ENCODE peak calls at places on chromosomes 6 and 20, in six cellular contexts. M, B, J, X, W and K are unnamed samples.

GRCh38 chr6:28742668-28743270 is 181.0 kb downstream of the TRIM27 start:
- DNase-seq in B (peak), X (peak), J (peak), M (no peak), W (no peak), K (no peak)

GRCh38 chr6:18262812-18263560 is 1.3 kb downstream of the DEK start:
- DNase-seq in M (no peak), W (no peak), X (no peak), B (peak), J (no peak), K (no peak)

GRCh38 chr6:90028080-90028778 is 134.0 kb downstream of the GJA10 start:
- DNase-seq in X (no peak), B (no peak), W (no peak), M (no peak), J (no peak), K (no peak)

GRCh38 chr6:124994648-124995047 is 32.4 kb downstream of the RNF217 start:
- DNase-seq in B (no peak), X (no peak), W (no peak), J (no peak), M (no peak), K (no peak)

GRCh38 chr20:57189713-57190112 is 76.7 kb downstream of the BMP7 start:
- DNase-seq in B (no peak), M (no peak), W (no peak), X (no peak), J (no peak), K (no peak)

GRCh38 chr20:17709361-17710293 is 9.9 kb downstream of the BANF2 start:
- DNase-seq in X (no peak), J (no peak), M (no peak), W (no peak), B (no peak), K (no peak)

GRCh38 chr20:36243726-36244125 is 7.4 kb downstream of the AAR2 start:
- DNase-seq in B (no peak), J (no peak), W (no peak), M (no peak), X (no peak), K (no peak)

GRCh38 chr20:57809661-57810172 is 99.9 kb upstream of the PMEPA1 start:
- DNase-seq in M (no peak), W (peak), J (peak), X (no peak), B (no peak), K (no peak)

GRCh38 chr20:2252419-2253060 is 43.3 kb upstream of the TGM3 start:
- DNase-seq in B (no peak), M (no peak), W (no peak), J (no peak), X (no peak), K (no peak)

GRCh38 chr6:125986956-125987617 is 747 bp downstream of the TRMT11 start:
- DNase-seq in J (peak), B (peak), M (no peak), X (no peak), W (no peak), K (no peak)

GRCh38 chr6:44041461-44042260 is 85.6 kb downstream of the MRPL14 start:
- DNase-seq in M (no peak), X (no peak), W (no peak), J (peak), B (peak), K (peak)

GRCh38 chr20:57705103-57705899 is 4.5 kb downstream of the PMEPA1 start:
- DNase-seq in X (no peak), W (no peak), J (no peak), B (no peak), M (no peak), K (no peak)

GRCh38 chr6:134464690-134465411 is 146.9 kb upstream of the SGK1 start:
- DNase-seq in J (no peak), M (no peak), B (peak), X (no peak), W (no peak), K (no peak)

DNA sequence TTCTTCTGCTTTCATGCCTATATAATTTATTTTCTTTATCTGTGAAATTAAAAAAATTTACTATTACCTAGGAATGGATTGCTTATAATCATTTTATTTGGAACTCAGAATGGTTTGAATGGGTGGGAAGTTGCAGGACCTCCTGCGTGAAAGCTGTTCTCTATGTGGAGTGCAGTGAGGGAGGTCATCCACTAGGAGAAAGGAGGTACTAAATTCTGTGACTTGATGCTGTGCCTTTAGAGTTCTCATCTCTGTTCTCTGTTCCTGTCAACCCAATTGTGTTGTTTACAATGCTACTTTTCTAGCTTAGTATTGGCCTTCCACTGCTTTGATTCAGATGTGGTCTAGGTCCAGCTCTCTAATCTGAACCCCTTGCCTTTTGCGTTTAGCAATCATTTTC is 65.0 kb upstream of the HIVEP1 start:
- DNase-seq in J (no peak), W (no peak), B (no peak), X (no peak), M (no peak), K (no peak)
- TF ChIP-seq CTCF in J (no peak), W (no peak), B (peak), X (no peak), M (no peak), K (no peak)

GRCh38 chr6:136571065-136571464 is 20.8 kb upstream of the MAP7 start:
- DNase-seq in B (no peak), M (no peak), X (no peak), J (no peak), W (no peak), K (no peak)

GRCh38 chr6:136579800-136580199 is 29.6 kb upstream of the MAP7 start:
- DNase-seq in M (no peak), X (no peak), W (no peak), B (peak), J (no peak), K (no peak)

DNA sequence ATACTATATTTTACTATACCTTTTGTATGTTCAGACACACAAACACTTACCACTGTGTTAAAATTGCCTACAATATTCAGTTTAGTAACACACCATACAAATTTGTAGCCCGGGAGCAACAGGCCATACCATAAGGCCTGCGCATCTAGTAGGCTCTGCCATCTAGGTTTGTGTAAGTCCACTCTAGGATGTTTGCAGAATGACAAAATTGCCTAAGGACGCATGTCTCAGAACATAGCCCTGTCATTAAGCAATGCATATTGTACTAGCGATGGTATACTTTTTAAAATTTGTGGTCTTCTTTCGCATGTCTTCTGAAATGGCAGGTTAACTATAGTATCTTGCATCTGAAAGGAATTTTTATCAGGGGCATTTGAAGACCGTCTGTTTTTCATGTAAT is 26.6 kb upstream of the MAP7 start:
- DNase-seq in W (no peak), J (no peak), X (no peak), B (no peak), M (no peak), K (no peak)
- TF ChIP-seq CTCF in W (no peak), J (no peak), X (no peak), B (no peak), M (no peak), K (no peak)

GRCh38 chr20:37944456-37944981 is 41.6 kb downstream of the VSTM2L start:
- DNase-seq in M (no peak), J (no peak), W (no peak), B (no peak), X (no peak), K (no peak)

GRCh38 chr20:37945034-37945660 is 42.2 kb downstream of the VSTM2L start:
- DNase-seq in M (no peak), B (no peak), J (no peak), X (no peak), W (no peak), K (no peak)

GRCh38 chr20:37941992-37942391 is 39.1 kb downstream of the VSTM2L start:
- DNase-seq in B (no peak), W (no peak), J (no peak), M (no peak), X (no peak), K (no peak)

GRCh38 chr20:37943033-37943432 is 40.1 kb downstream of the VSTM2L start:
- DNase-seq in M (no peak), W (no peak), X (no peak), J (no peak), B (no peak), K (no peak)

DNA sequence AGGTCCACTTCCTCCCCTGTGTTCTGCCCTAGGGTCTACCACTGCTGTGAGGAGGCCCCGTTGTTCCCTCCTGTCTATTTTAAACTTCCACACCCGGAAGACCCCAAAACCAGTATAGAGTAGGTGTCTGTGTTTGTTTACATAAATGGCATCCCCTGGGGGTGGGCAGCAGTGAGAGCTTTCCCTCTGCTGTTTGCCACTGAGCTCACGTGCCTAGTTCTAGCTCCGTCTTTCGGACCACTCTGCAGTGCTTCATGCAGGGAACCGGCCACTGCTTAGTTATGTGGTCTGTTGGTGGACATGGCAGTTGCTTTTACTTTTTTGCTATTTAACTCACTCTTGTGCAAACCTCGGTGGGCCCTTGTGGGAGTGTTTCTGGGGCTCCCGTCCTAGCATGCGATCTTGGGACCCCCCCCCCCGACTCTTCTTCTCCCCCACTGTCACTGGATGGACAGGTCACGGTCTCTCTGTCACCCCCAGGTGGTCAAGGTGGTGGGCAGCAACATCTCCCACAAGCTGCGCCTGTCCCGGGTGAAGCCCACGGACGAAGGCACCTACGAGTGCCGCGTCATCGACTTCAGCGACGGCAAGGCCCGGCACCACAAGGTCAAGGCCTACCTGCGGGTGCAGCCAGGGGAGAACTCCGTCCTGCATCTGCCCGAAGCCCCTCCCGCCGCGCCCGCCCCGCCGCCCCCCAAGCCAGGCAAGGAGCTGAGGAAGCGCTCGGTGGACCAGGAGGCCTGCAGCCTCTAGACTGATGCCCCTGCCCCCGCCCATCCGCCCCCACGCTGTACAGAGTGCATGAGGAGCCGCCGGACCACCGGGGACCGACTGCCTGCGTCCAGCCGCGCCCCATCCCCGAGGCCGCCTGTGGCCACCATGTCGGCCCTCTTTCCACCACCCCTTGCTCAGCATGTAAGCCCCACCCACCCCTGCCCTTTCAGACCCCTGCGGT is 40.9 kb downstream of the VSTM2L start:
- DNase-seq in M (no peak), J (no peak), B (no peak), W (no peak), X (peak), K (no peak)
- TF ChIP-seq CTCF in M (no peak), J (no peak), B (no peak), W (no peak), X (no peak), K (no peak)

GRCh38 chr6:160861824-160862223 is 129.7 kb upstream of the MAP3K4 start:
- DNase-seq in B (no peak), J (no peak), X (no peak), M (no peak), W (no peak), K (no peak)
- TF ChIP-seq CTCF in B (no peak), J (no peak), X (no peak), M (no peak), W (no peak), K (no peak)

GRCh38 chr20:52958206-52958605 is 14.0 kb upstream of the TSHZ2 start:
- DNase-seq in J (no peak), M (no peak), X (no peak), B (no peak), W (no peak), K (no peak)

GRCh38 chr20:52954849-52955248 is 17.3 kb upstream of the TSHZ2 start:
- DNase-seq in X (no peak), W (no peak), J (no peak), B (no peak), M (no peak), K (no peak)

GRCh38 chr20:52962183-52962582 is 10.0 kb upstream of the TSHZ2 start:
- DNase-seq in X (no peak), J (no peak), W (no peak), B (no peak), M (no peak), K (no peak)

GRCh38 chr20:52959125-52959524 is 13.0 kb upstream of the TSHZ2 start:
- DNase-seq in J (peak), X (no peak), W (no peak), M (no peak), B (no peak), K (no peak)
- TF ChIP-seq CTCF in J (peak), X (no peak), W (no peak), M (no peak), B (no peak), K (no peak)

DNA sequence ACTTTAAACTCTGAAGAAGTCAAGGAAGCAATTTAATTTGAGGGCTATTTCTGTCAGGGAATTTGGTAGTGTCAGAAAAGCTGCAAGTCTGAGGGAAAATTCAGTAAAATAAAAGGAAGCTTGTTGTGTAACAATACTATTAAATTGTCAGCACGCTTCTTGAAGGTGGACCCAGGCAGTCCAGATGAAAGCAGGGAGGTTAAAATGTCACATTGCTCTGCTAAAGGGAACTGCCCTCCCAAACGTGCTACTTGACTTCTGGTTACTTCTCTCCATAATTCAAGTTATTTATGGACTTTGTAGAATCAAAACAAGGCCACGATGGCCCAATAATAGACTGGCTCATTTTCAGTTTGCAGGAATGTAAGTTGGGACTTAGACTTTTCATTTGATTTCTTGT is 28.2 kb upstream of the ARMC2 start:
- DNase-seq in W (no peak), B (no peak), M (no peak), J (no peak), X (no peak), K (no peak)
- TF ChIP-seq CTCF in W (no peak), B (no peak), M (no peak), J (no peak), X (no peak), K (no peak)

GRCh38 chr6:42320762-42321161 is 103.1 kb upstream of the MRPS10 start:
- DNase-seq in X (no peak), J (no peak), M (no peak), W (no peak), B (peak), K (no peak)
- TF ChIP-seq CTCF in X (no peak), J (no peak), M (no peak), W (no peak), B (no peak), K (no peak)

DNA sequence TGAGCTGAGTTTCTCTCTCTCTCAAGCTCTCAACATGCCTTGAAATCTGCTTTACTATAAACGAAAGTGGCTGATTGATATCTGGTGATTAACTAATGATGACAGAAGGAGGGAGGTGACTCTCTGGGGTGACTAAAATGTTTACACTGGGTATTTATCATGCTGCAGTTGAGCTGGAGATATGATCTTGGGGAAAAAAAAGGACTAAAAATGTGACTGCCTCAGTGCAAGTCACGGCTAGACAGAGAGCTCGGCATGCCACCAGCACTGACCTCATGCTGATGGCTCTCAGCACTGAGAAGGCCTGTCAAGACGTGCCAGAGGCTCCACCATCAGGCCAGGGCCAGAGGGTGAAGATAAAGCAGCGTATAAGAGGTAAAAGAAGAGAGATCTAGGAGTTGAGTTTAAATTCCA is 103.1 kb upstream of the SPACA1 start:
- DNase-seq in X (peak), M (peak), J (peak), B (peak), W (peak), K (peak)
- TF ChIP-seq CTCF in X (no peak), M (no peak), J (peak), B (peak), W (peak), K (no peak)

GRCh38 chr20:59222982-59223610 is 59.5 kb downstream of the ZNF831 start:
- DNase-seq in W (no peak), M (no peak), X (peak), B (peak), J (peak), K (no peak)
- TF ChIP-seq CTCF in W (no peak), M (no peak), X (no peak), B (no peak), J (peak), K (no peak)